ENCODE peak calls at places on chromosomes 11 and 22, in nine cellular contexts. L is activated CD4-positive, alpha-beta T cell treated with anti-CD3 and anti-CD28 coated beads, Interleukin-2, amount 50 U/mL, for 1 hour; T is NAMALWA; X is stimulated activated CD4-positive, alpha-beta T cell treated with anti-CD3 and anti-CD28 coated beads, Interleukin-1b, Interleukin-23, amount 100 ng/mL, for 1 hour; O is HT1080; P is T-helper 9 cell; I is NK-92 treated with Interleukin-12 subunit alpha and Interleukin-12 subunit beta, amount 100 ng/mL, for 24 hours; E is HTR-8/SVneo; Y is esophagus muscularis mucosa. Q is an unnamed sample.

GRCh38 chr11:44860967-44861828 is 89.5 kb downstream of the TP53I11 start:
- DNase-seq in O (no peak), T (no peak), L (no peak), Y (no peak), E (no peak), P (no peak), I (no peak), X (no peak), Q (no peak)

GRCh38 chr11:65425105-65425970 is 2.7 kb downstream of the NEAT1 start:
- DNase-seq in P (peak), L (peak), T (peak), E (no peak), I (peak), Y (no peak), O (peak), X (no peak), Q (no peak)

GRCh38 chr11:33899383-33900037 is 7.6 kb upstream of the LMO2 start:
- DNase-seq in O (peak), I (no peak), P (no peak), L (no peak), T (no peak), X (no peak), Y (peak), E (peak), Q (peak)

GRCh38 chr11:119747868-119748660 is 19.1 kb upstream of the NECTIN1 start:
- DNase-seq in L (no peak), T (no peak), I (no peak), P (no peak), O (no peak), E (no peak), Y (no peak), X (no peak), Q (no peak)

GRCh38 chr22:27489265-27489675 is 312.3 kb downstream of the MN1 start:
- DNase-seq in X (no peak), L (no peak), I (no peak), P (no peak), E (no peak), T (no peak), Y (no peak), O (peak), Q (no peak)

GRCh38 chr22:36356708-36357694 is 30.8 kb downstream of the MYH9 start:
- DNase-seq in E (no peak), P (peak), L (peak), I (no peak), X (no peak), Y (no peak), O (peak), T (no peak), Q (no peak)

GRCh38 chr22:20258584-20259335 is 9.4 kb downstream of the RTN4R start:
- DNase-seq in P (no peak), T (peak), E (no peak), O (no peak), Y (no peak), I (no peak), L (peak), X (no peak), Q (no peak)

GRCh38 chr22:38067771-38068360 is 10.7 kb downstream of the PICK1 start:
- DNase-seq in I (no peak), L (no peak), P (no peak), T (no peak), X (no peak), E (no peak), O (no peak), Y (no peak), Q (no peak)

GRCh38 chr22:46239261-46240048 is 10.6 kb downstream of the CDPF1 start:
- DNase-seq in Y (no peak), T (peak), P (no peak), X (no peak), O (no peak), L (no peak), I (no peak), E (no peak), Q (no peak)